ENCODE peak calls at places on chromosomes 13 and 19, in four cellular contexts. Y, A, N and X are unnamed samples.

GRCh38 chr13:31522431-31522830 is 216.9 kb upstream of the RXFP2 start:
- DNase-seq in Y (no peak), A (no peak), N (no peak), X (no peak)

GRCh38 chr19:7113233-7113632 is 43.7 kb downstream of the ZNF557 start:
- DNase-seq in Y (no peak), A (no peak), N (no peak), X (no peak)

GRCh38 chr13:103145476-103145875 is 79.3 kb upstream of the SLC10A2 start:
- DNase-seq in Y (no peak), A (no peak), N (no peak), X (no peak)

GRCh38 chr13:112984954-112985802 is 16.2 kb downstream of the MCF2L start:
- DNase-seq in Y (no peak), A (no peak), N (no peak), X (peak; percentile 39)

GRCh38 chr13:26941345-26942174 is 181.0 kb upstream of the GPR12 start:
- DNase-seq in Y (no peak), A (no peak), N (no peak), X (no peak)

GRCh38 chr13:77289844-77290243 is 37.0 kb downstream of the MYCBP2 start:
- DNase-seq in Y (no peak), A (no peak), N (no peak), X (no peak)

GRCh38 chr19:19280561-19280960 is 7.5 kb upstream of the TM6SF2 start:
- DNase-seq in Y (no peak), A (no peak), N (no peak), X (no peak)

GRCh38 chr19:23799321-23799720 is 40.6 kb upstream of the ZNF681 start:
- DNase-seq in Y (no peak), A (no peak), N (no peak), X (no peak)

GRCh38 chr13:20127263-20127562 is 33.6 kb downstream of the GJA3 start:
- DNase-seq in Y (no peak), A (no peak), N (no peak), X (no peak)

GRCh38 chr13:104491951-104492350 is 1425.7 kb upstream of the SLC10A2 start:
- DNase-seq in Y (no peak), A (no peak), N (no peak), X (no peak)

GRCh38 chr13:27997904-27998522 is 9.5 kb upstream of the URAD start:
- DNase-seq in Y (peak; percentile 31), A (no peak), N (no peak), X (peak; percentile 31)

GRCh38 chr13:79108914-79109643 is 297.0 kb downstream of the RBM26 start:
- DNase-seq in Y (no peak), A (no peak), N (no peak), X (no peak)

GRCh38 chr19:19368087-19368486 is 37.4 kb upstream of the GATAD2A start:
- DNase-seq in Y (no peak), A (peak; percentile 34), N (no peak), X (no peak)

GRCh38 chr13:106471957-106472543 is 63.4 kb downstream of the EFNB2 start:
- DNase-seq in Y (no peak), A (no peak), N (no peak), X (no peak)

GRCh38 chr13:43268632-43269031 is 245.2 kb downstream of the DNAJC15 start:
- DNase-seq in Y (no peak), A (no peak), N (no peak), X (no peak)

GRCh38 chr13:97253581-97254293 is 31.6 kb downstream of the MBNL2 start:
- DNase-seq in Y (no peak), A (no peak), N (no peak), X (no peak)

GRCh38 chr19:55426042-55426441 is 17.1 kb downstream of the SHISA7 start:
- DNase-seq in Y (no peak), A (no peak), N (no peak), X (no peak)

GRCh38 chr13:46687810-46688209 is 109.2 kb downstream of the ESD start:
- DNase-seq in Y (no peak), A (no peak), N (no peak), X (no peak)

GRCh38 chr19:2331601-2332246 is 3.2 kb downstream of the SPPL2B start:
- DNase-seq in Y (peak; percentile 2), A (peak; percentile 51), N (no peak), X (no peak)

GRCh38 chr19:39342647-39343305 is 555 bp downstream of the SAMD4B start:
- DNase-seq in Y (peak; percentile 28), A (peak; percentile 58), N (no peak), X (peak; percentile 70)

GRCh38 chr13:76828316-76828741 is 57.9 kb downstream of the KCTD12 start:
- DNase-seq in Y (no peak), A (no peak), N (no peak), X (no peak)

GRCh38 chr13:26440111-26440510 is 117.4 kb upstream of the WASF3 start:
- DNase-seq in Y (no peak), A (no peak), N (no peak), X (no peak)

GRCh38 chr19:5480427-5480836 is 25.2 kb downstream of the ZNRF4 start:
- DNase-seq in Y (no peak), A (no peak), N (no peak), X (no peak)

GRCh38 chr13:98672947-98673545 is 79.4 kb downstream of the SLC15A1 start:
- DNase-seq in Y (peak; percentile 45), A (peak; percentile 83), N (no peak), X (peak; percentile 75)

GRCh38 chr19:28242317-28242927 is 970.5 kb downstream of the UQCRFS1 start:
- DNase-seq in Y (no peak), A (no peak), N (no peak), X (no peak)

GRCh38 chr13:82565191-82565590 is 1317.1 kb downstream of the SLITRK1 start:
- DNase-seq in Y (no peak), A (no peak), N (no peak), X (no peak)

GRCh38 chr19:44346556-44346955 is 9.9 kb downstream of the ZNF112 start:
- DNase-seq in Y (no peak), A (no peak), N (no peak), X (no peak)

GRCh38 chr19:27929399-27929798 is 1283.6 kb downstream of the UQCRFS1 start:
- DNase-seq in Y (no peak), A (no peak), N (no peak), X (no peak)

GRCh38 chr13:52419080-52419479 is 13.1 kb upstream of the THSD1 start:
- DNase-seq in Y (no peak), A (no peak), N (no peak), X (no peak)

GRCh38 chr13:110323986-110324749 is 17.1 kb downstream of the COL4A2 start:
- DNase-seq in Y (no peak), A (no peak), N (no peak), X (no peak)

GRCh38 chr13:110323172-110323851 is 16.2 kb downstream of the COL4A2 start:
- DNase-seq in Y (no peak), A (no peak), N (no peak), X (no peak)

GRCh38 chr13:110320645-110321044 is 13.6 kb downstream of the COL4A2 start:
- DNase-seq in Y (no peak), A (no peak), N (no peak), X (no peak)

GRCh38 chr13:110322828-110323171 is 15.7 kb downstream of the COL4A2 start:
- DNase-seq in Y (no peak), A (no peak), N (no peak), X (no peak)

GRCh38 chr13:110322126-110322827 is 15.2 kb downstream of the COL4A2 start:
- DNase-seq in Y (no peak), A (no peak), N (no peak), X (no peak)
- H3K4me1 ChIP-seq in Y (peaks cover 98% of the 10 kb centered on the region), A (peaks cover 4% of the 10 kb centered on the region), N (no peaks in the 10 kb centered on the region), X (peaks cover 28% of the 10 kb centered on the region)

DNA sequence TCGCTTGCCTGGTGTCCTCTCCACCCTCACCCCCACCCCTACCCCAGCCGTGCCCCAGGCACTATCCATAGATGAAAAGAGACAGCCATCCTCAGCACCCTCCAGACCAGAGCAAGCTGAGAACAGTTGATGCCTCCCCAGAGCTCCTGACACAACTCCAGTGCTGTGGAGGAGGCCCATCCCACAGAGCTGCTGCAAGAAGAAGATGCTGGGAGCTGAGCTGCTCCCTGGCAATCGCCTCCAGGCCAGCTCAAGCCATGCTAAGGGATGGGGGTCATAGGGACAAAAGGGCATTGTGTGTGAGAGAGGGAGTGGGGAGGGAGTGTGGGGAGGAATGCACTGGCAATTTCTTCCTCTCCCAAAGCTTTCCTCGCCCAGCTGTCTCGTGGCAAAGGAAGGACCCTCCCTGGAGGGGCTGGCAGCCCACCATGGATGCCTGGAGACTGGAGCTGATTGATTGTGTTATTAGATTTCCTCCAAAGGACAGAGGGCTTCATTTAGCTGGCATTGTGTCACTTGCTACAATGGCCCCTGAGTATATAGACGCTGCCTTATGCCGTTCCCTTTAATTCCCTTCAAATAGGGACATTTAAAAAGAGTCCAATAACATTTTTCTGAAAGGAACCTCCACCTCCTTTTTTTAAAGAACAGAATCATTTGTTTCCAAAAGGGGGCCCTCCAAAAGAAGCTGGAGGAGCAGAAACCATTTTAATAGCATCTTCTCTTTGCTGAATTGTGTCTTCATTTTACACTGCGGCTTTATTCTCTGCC is 476.4 kb downstream of the FOXO1 start:
- DNase-seq in Y (no peak), A (no peak), N (no peak), X (peak; percentile 53)
- H3K4me1 ChIP-seq in Y (peaks cover 57% of the 10 kb centered on the region), A (peaks cover 39% of the 10 kb centered on the region), N (peaks cover 13% of the 10 kb centered on the region), X (peaks cover 9% of the 10 kb centered on the region)

GRCh38 chr19:45879971-45880370 is 6.0 kb downstream of the IRF2BP1 start:
- DNase-seq in Y (no peak), A (no peak), N (no peak), X (no peak)
- H3K4me1 ChIP-seq in Y (peaks cover 45% of the 10 kb centered on the region), A (peaks cover 26% of the 10 kb centered on the region), N (peaks cover 53% of the 10 kb centered on the region), X (peaks cover 2% of the 10 kb centered on the region)

GRCh38 chr19:33395561-33396550 is 22.3 kb downstream of the CEBPG start:
- DNase-seq in Y (peak; percentile 56), A (peak; percentile 80), N (peak; percentile 56), X (peak; percentile 90)
- H3K4me1 ChIP-seq in Y (peaks cover 70% of the 10 kb centered on the region), A (peaks cover 45% of the 10 kb centered on the region), N (peaks cover 13% of the 10 kb centered on the region), X (peaks cover 25% of the 10 kb centered on the region)

GRCh38 chr19:3985643-3986259 is 488 bp upstream of the EEF2 start:
- DNase-seq in Y (no peak), A (no peak), N (no peak), X (no peak)

GRCh38 chr19:3983936-3984583 is 1.2 kb downstream of the EEF2 start:
- DNase-seq in Y (no peak), A (peak; percentile 83), N (peak; percentile 69), X (peak; percentile 65)

GRCh38 chr19:3983542-3983914 is 1.7 kb downstream of the EEF2 start:
- DNase-seq in Y (no peak), A (no peak), N (no peak), X (no peak)

GRCh38 chr19:3984908-3985642 is at the start of gene EEF2:
- DNase-seq in Y (peak; percentile 91), A (peak; percentile 96), N (peak; percentile 96), X (peak; percentile 95)

DNA sequence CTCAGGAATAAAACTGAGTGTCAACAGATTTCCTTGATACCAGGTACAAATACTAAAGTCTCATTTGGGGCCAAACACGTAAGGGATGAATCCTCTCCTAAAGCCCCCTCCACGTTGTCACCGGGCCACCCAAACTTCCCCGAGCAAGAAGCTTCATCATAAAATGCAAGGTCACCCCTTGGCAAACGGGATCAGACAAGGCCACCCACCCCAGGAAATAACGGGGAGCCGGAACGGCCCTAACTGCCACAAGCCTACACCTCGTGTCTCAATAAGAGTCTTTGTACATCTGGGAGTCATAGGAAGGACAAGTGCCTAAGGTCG is 717 bp downstream of the EEF2 start:
- DNase-seq in Y (no peak), A (no peak), N (no peak), X (no peak)
- H3K4me1 ChIP-seq in Y (peaks cover 62% of the 10 kb centered on the region), A (peaks cover 44% of the 10 kb centered on the region), N (peaks cover 16% of the 10 kb centered on the region), X (no peaks in the 10 kb centered on the region)

GRCh38 chr13:24218320-24218719 is 57.8 kb downstream of the SPATA13 start:
- DNase-seq in Y (no peak), A (no peak), N (no peak), X (no peak)
- H3K4me1 ChIP-seq in Y (peaks cover 56% of the 10 kb centered on the region), A (no peaks in the 10 kb centered on the region), N (peaks cover 63% of the 10 kb centered on the region), X (peaks cover 15% of the 10 kb centered on the region)

GRCh38 chr13:58838615-58839014 is 1207.1 kb downstream of the PCDH17 start:
- DNase-seq in Y (no peak), A (no peak), N (no peak), X (no peak)
- H3K4me1 ChIP-seq in Y (no peaks in the 10 kb centered on the region), A (no peaks in the 10 kb centered on the region), N (no peaks in the 10 kb centered on the region), X (no peaks in the 10 kb centered on the region)